ENCODE peak calls at places on chromosomes 16 and 17, in six cellular contexts. H, X, B, A, Y and C are unnamed samples.

GRCh38 chr16:71846443-71846842 is 667 bp downstream of the ATXN1L start:
- DNase-seq in H (no peak), X (peak; percentile 55), B (no peak), A (peak; percentile 24), Y (no peak), C (no peak)

GRCh38 chr17:75683467-75684041 is 16.4 kb downstream of the SAP30BP start:
- DNase-seq in H (no peak), X (no peak), B (no peak), A (no peak), Y (peak; percentile 51), C (peak; percentile 89)

GRCh38 chr16:89999831-90000574 is 19.3 kb downstream of the DBNDD1 start:
- DNase-seq in H (no peak), X (no peak), B (no peak), A (no peak), Y (no peak), C (no peak)

GRCh38 chr17:49717371-49717841 is 9.6 kb upstream of the SLC35B1 start:
- DNase-seq in H (no peak), X (peak; percentile 29), B (no peak), A (peak; percentile 65), Y (no peak), C (peak; percentile 38)

GRCh38 chr17:47280072-47280811 is 26.6 kb downstream of the ITGB3 start:
- DNase-seq in H (no peak), X (no peak), B (no peak), A (no peak), Y (peak; percentile 35), C (peak; percentile 94)

GRCh38 chr16:80084614-80085013 is 456.2 kb upstream of the DYNLRB2 start:
- DNase-seq in H (no peak), X (peak; percentile 33), B (no peak), A (no peak), Y (peak; percentile 29), C (peak; percentile 58)

GRCh38 chr17:29836643-29837042 is 93.4 kb downstream of the SSH2 start:
- DNase-seq in H (no peak), X (no peak), B (no peak), A (no peak), Y (peak; percentile 23), C (no peak)

GRCh38 chr16:85878875-85879274 is 20.1 kb upstream of the IRF8 start:
- DNase-seq in H (no peak), X (no peak), B (no peak), A (no peak), Y (peak; percentile 88), C (peak; percentile 64)

GRCh38 chr17:32104158-32104557 is 38.1 kb upstream of the RHOT1 start:
- DNase-seq in H (no peak), X (peak; percentile 87), B (no peak), A (no peak), Y (no peak), C (no peak)

GRCh38 chr16:71843517-71844031 is 2.2 kb upstream of the ATXN1L start:
- DNase-seq in H (no peak), X (no peak), B (no peak), A (no peak), Y (no peak), C (no peak)

GRCh38 chr16:54930034-54930938 is at the start of gene IRX5:
- DNase-seq in H (peak; percentile 21), X (peak; percentile 39), B (no peak), A (peak; percentile 38), Y (peak; percentile 96), C (peak; percentile 96)

GRCh38 chr16:88878967-88879787 is 12.7 kb upstream of the PABPN1L start:
- DNase-seq in H (no peak), X (no peak), B (no peak), A (no peak), Y (no peak), C (no peak)

GRCh38 chr16:2223375-2224182 is at the start of gene E4F1:
- DNase-seq in H (peak; percentile 100), X (peak; percentile 100), B (peak; percentile 97), A (peak; percentile 100), Y (peak; percentile 100), C (peak; percentile 99)

GRCh38 chr17:28878981-28879380 is 18.6 kb downstream of the FLOT2 start:
- DNase-seq in H (peak; percentile 62), X (peak; percentile 28), B (no peak), A (peak; percentile 26), Y (peak; percentile 58), C (peak; percentile 35)

GRCh38 chr16:84916850-84917249 is 94.5 kb downstream of the ZDHHC7 start:
- DNase-seq in H (no peak), X (no peak), B (no peak), A (no peak), Y (no peak), C (no peak)

GRCh38 chr17:50225693-50226092 is 24.3 kb upstream of the COL1A1 start:
- DNase-seq in H (no peak), X (no peak), B (no peak), A (no peak), Y (no peak), C (no peak)

GRCh38 chr17:6388416-6388815 is 46.5 kb downstream of the AIPL1 start:
- DNase-seq in H (no peak), X (no peak), B (no peak), A (no peak), Y (no peak), C (no peak)

GRCh38 chr17:76869209-76869877 is 1.1 kb downstream of the MGAT5B start:
- DNase-seq in H (no peak), X (no peak), B (no peak), A (no peak), Y (no peak), C (no peak)

GRCh38 chr17:32117399-32117798 is 24.9 kb upstream of the RHOT1 start:
- DNase-seq in H (no peak), X (no peak), B (no peak), A (no peak), Y (no peak), C (no peak)

GRCh38 chr16:30335598-30336474 is 19.3 kb downstream of the CD2BP2 start:
- DNase-seq in H (no peak), X (no peak), B (no peak), A (peak; percentile 39), Y (peak; percentile 28), C (peak; percentile 57)

GRCh38 chr16:61684566-61684965 is 351.7 kb downstream of the CDH8 start:
- DNase-seq in H (no peak), X (no peak), B (no peak), A (no peak), Y (no peak), C (no peak)

GRCh38 chr17:39701784-39702422 is 2.0 kb downstream of the ERBB2 start:
- DNase-seq in H (no peak), X (no peak), B (no peak), A (no peak), Y (no peak), C (no peak)

GRCh38 chr16:7361416-7362129 is 28.9 kb downstream of the RBFOX1 start:
- DNase-seq in H (no peak), X (no peak), B (no peak), A (no peak), Y (no peak), C (no peak)

GRCh38 chr17:40555296-40556190 is 9.7 kb downstream of the CCR7 start:
- DNase-seq in H (no peak), X (no peak), B (no peak), A (no peak), Y (no peak), C (no peak)

GRCh38 chr17:685006-685405 is 29.6 kb downstream of the VPS53 start:
- DNase-seq in H (no peak), X (no peak), B (no peak), A (no peak), Y (no peak), C (no peak)

GRCh38 chr17:57988301-57989010 is 402 bp upstream of the VEZF1 start:
- DNase-seq in H (peak; percentile 87), X (peak; percentile 81), B (peak; percentile 37), A (no peak), Y (peak; percentile 60), C (peak; percentile 73)

GRCh38 chr17:44324092-44324570 is 492 bp downstream of the SLC25A39 start:
- DNase-seq in H (no peak), X (no peak), B (no peak), A (no peak), Y (no peak), C (no peak)

GRCh38 chr16:29915590-29916247 is 10.3 kb downstream of the KCTD13 start:
- DNase-seq in H (no peak), X (no peak), B (no peak), A (no peak), Y (peak; percentile 39), C (peak; percentile 46)

GRCh38 chr16:85947511-85948509 is 48.8 kb downstream of the IRF8 start:
- DNase-seq in H (peak; percentile 75), X (peak; percentile 35), B (no peak), A (peak; percentile 69), Y (no peak), C (no peak)

GRCh38 chr17:30332057-30332542 is 1.8 kb downstream of the TMIGD1 start:
- DNase-seq in H (no peak), X (peak; percentile 75), B (peak; percentile 37), A (peak; percentile 55), Y (peak; percentile 21), C (no peak)

GRCh38 chr16:2475413-2476344 is 752 bp downstream of the TBC1D24 start:
- DNase-seq in H (no peak), X (peak; percentile 42), B (no peak), A (peak; percentile 67), Y (no peak), C (no peak)